ENCODE peak calls at places on chromosomes 1 and 21, in eight cellular contexts. K is T-helper 17 cell; U is GM03348; I is activated naive CD8-positive, alpha-beta T cell treated with anti-CD3 and anti-CD28 coated beads, Interleukin-2, amount 50 U/mL, for 24 hours; Z is body of pancreas; W is cerebellar cortex; Y is H4; T is NK-92 treated with Interleukin-12 subunit alpha and Interleukin-12 subunit beta, amount 100 ng/mL, for 24 hours. Q is an unnamed sample.

GRCh38 chr21:46059195-46059594 is 38.7 kb upstream of the COL6A2 start:
- DNase-seq in K (no peak), U (no peak), I (peak), Z (no peak), W (no peak), Y (no peak), T (no peak), Q (no peak)

GRCh38 chr1:231401478-231401877 is 20.6 kb downstream of the EGLN1 start:
- DNase-seq in K (no peak), U (no peak), I (no peak), Z (no peak), W (no peak), Y (no peak), T (no peak), Q (no peak)

GRCh38 chr1:28322209-28322608 is 6.6 kb upstream of the MED18 start:
- DNase-seq in K (no peak), U (no peak), I (no peak), Z (peak), W (no peak), Y (no peak), T (no peak), Q (peak)

GRCh38 chr1:229664133-229664689 is 38.2 kb downstream of the URB2 start:
- DNase-seq in K (peak), U (no peak), I (peak), Z (peak), W (no peak), Y (peak), T (no peak), Q (no peak)

GRCh38 chr1:51192213-51192843 is 43.7 kb upstream of the RNF11 start:
- DNase-seq in K (peak), U (peak), I (peak), Z (peak), W (peak), Y (peak), T (peak), Q (peak)

GRCh38 chr1:97277891-97278662 is 556.5 kb downstream of the PTBP2 start:
- DNase-seq in K (no peak), U (peak), I (no peak), Z (no peak), W (no peak), Y (peak), T (no peak), Q (no peak)

GRCh38 chr1:111904478-111905218 is 84.8 kb downstream of the KCND3 start:
- DNase-seq in K (no peak), U (no peak), I (peak), Z (no peak), W (peak), Y (no peak), T (no peak), Q (no peak)

GRCh38 chr1:24441480-24441879 is 25.9 kb downstream of the NIPAL3 start:
- DNase-seq in K (no peak), U (no peak), I (no peak), Z (no peak), W (no peak), Y (no peak), T (no peak), Q (no peak)

GRCh38 chr1:55369474-55369873 is 154.3 kb upstream of the USP24 start:
- DNase-seq in K (no peak), U (peak), I (no peak), Z (no peak), W (no peak), Y (no peak), T (no peak), Q (no peak)

GRCh38 chr1:107963601-107964396 is 1.2 kb downstream of the VAV3 start:
- DNase-seq in K (peak), U (peak), I (peak), Z (peak), W (no peak), Y (no peak), T (no peak), Q (no peak)

Q was measured in Caco-2.